ENCODE peak calls at places on chromosome 4, in six cellular contexts. One of them, this sample, is unnamed. For H3K79me2, the result is how much of the 10 kb centered on the place peaks cover.

GRCh38 chr4:76533314-76533713 is 98.3 kb downstream of the SHROOM3 start:
- DNase-seq in HCT116: no peak
- DNase-seq in neural progenitor cell: no peak
- DNase-seq in SK-N-SH: no peak
- DNase-seq in PC-3: no peak
- DNase-seq in GM23338: no peak
- DNase-seq in this sample: no peak

GRCh38 chr4:122890142-122890769 is 32.1 kb downstream of the NUDT6 start:
- DNase-seq in HCT116: no peak
- DNase-seq in neural progenitor cell: no peak
- DNase-seq in SK-N-SH: no peak
- DNase-seq in PC-3: peak
- DNase-seq in GM23338: no peak
- DNase-seq in this sample: no peak

GRCh38 chr4:184448828-184449227 is 25.5 kb downstream of the IRF2 start:
- DNase-seq in HCT116: no peak
- DNase-seq in neural progenitor cell: peak
- DNase-seq in SK-N-SH: no peak
- DNase-seq in PC-3: no peak
- DNase-seq in GM23338: no peak
- DNase-seq in this sample: no peak

GRCh38 chr4:88526221-88526815 is 2.7 kb upstream of the PYURF start:
- DNase-seq in HCT116: no peak
- DNase-seq in neural progenitor cell: no peak
- DNase-seq in SK-N-SH: peak
- DNase-seq in PC-3: peak
- DNase-seq in GM23338: peak
- DNase-seq in this sample: peak

GRCh38 chr4:121272526-121272925 is 108.3 kb downstream of the QRFPR start:
- DNase-seq in HCT116: no peak
- DNase-seq in neural progenitor cell: no peak
- DNase-seq in SK-N-SH: no peak
- DNase-seq in PC-3: peak
- DNase-seq in GM23338: no peak
- DNase-seq in this sample: no peak

GRCh38 chr4:6402566-6403399 is 69.6 kb downstream of the PPP2R2C start:
- DNase-seq in HCT116: no peak
- DNase-seq in neural progenitor cell: peak
- DNase-seq in SK-N-SH: no peak
- DNase-seq in PC-3: no peak
- DNase-seq in GM23338: peak
- DNase-seq in this sample: no peak

GRCh38 chr4:98662619-98663225 is 4.3 kb upstream of the TSPAN5 start:
- DNase-seq in HCT116: no peak
- DNase-seq in neural progenitor cell: peak
- DNase-seq in SK-N-SH: no peak
- DNase-seq in PC-3: peak
- DNase-seq in GM23338: peak
- DNase-seq in this sample: no peak

GRCh38 chr4:113616443-113616842 is 145.1 kb downstream of the CAMK2D start:
- DNase-seq in HCT116: no peak
- DNase-seq in neural progenitor cell: no peak
- DNase-seq in SK-N-SH: no peak
- DNase-seq in PC-3: no peak
- DNase-seq in GM23338: no peak
- DNase-seq in this sample: no peak

GRCh38 chr4:87005690-87006461 is 71.1 kb downstream of the AFF1 start:
- DNase-seq in HCT116: no peak
- DNase-seq in neural progenitor cell: peak
- DNase-seq in SK-N-SH: peak
- DNase-seq in PC-3: peak
- DNase-seq in GM23338: peak
- DNase-seq in this sample: peak

GRCh38 chr4:145909331-145909730 is 29.3 kb downstream of the ZNF827 start:
- DNase-seq in HCT116: no peak
- DNase-seq in neural progenitor cell: peak
- DNase-seq in SK-N-SH: peak
- DNase-seq in PC-3: peak
- DNase-seq in GM23338: peak
- DNase-seq in this sample: peak

GRCh38 chr4:186624951-186625350 is 69.6 kb upstream of the MTNR1A start:
- DNase-seq in HCT116: no peak
- DNase-seq in neural progenitor cell: peak
- DNase-seq in SK-N-SH: no peak
- DNase-seq in PC-3: no peak
- DNase-seq in GM23338: no peak
- DNase-seq in this sample: no peak

GRCh38 chr4:115763051-115763450 is 649.6 kb upstream of the NDST4 start:
- DNase-seq in HCT116: no peak
- DNase-seq in neural progenitor cell: no peak
- DNase-seq in SK-N-SH: no peak
- DNase-seq in PC-3: no peak
- DNase-seq in GM23338: no peak
- DNase-seq in this sample: no peak

GRCh38 chr4:8101213-8101781 is 57.3 kb downstream of the ABLIM2 start:
- DNase-seq in HCT116: no peak
- DNase-seq in neural progenitor cell: no peak
- DNase-seq in SK-N-SH: no peak
- DNase-seq in PC-3: no peak
- DNase-seq in GM23338: no peak
- DNase-seq in this sample: no peak

GRCh38 chr4:73068496-73069337 is 799 bp downstream of the COX18 start:
- DNase-seq in HCT116: no peak
- DNase-seq in neural progenitor cell: peak
- DNase-seq in SK-N-SH: peak
- DNase-seq in PC-3: peak
- DNase-seq in GM23338: peak
- DNase-seq in this sample: peak

GRCh38 chr4:146369446-146369845 is 152.3 kb downstream of the SLC10A7 start:
- DNase-seq in HCT116: no peak
- DNase-seq in neural progenitor cell: no peak
- DNase-seq in SK-N-SH: no peak
- DNase-seq in PC-3: no peak
- DNase-seq in GM23338: no peak
- DNase-seq in this sample: no peak

GRCh38 chr4:159146007-159146330 is 43.1 kb downstream of the RAPGEF2 start:
- DNase-seq in HCT116: no peak
- DNase-seq in neural progenitor cell: no peak
- DNase-seq in SK-N-SH: no peak
- DNase-seq in PC-3: peak
- DNase-seq in GM23338: no peak
- DNase-seq in this sample: no peak

DNA sequence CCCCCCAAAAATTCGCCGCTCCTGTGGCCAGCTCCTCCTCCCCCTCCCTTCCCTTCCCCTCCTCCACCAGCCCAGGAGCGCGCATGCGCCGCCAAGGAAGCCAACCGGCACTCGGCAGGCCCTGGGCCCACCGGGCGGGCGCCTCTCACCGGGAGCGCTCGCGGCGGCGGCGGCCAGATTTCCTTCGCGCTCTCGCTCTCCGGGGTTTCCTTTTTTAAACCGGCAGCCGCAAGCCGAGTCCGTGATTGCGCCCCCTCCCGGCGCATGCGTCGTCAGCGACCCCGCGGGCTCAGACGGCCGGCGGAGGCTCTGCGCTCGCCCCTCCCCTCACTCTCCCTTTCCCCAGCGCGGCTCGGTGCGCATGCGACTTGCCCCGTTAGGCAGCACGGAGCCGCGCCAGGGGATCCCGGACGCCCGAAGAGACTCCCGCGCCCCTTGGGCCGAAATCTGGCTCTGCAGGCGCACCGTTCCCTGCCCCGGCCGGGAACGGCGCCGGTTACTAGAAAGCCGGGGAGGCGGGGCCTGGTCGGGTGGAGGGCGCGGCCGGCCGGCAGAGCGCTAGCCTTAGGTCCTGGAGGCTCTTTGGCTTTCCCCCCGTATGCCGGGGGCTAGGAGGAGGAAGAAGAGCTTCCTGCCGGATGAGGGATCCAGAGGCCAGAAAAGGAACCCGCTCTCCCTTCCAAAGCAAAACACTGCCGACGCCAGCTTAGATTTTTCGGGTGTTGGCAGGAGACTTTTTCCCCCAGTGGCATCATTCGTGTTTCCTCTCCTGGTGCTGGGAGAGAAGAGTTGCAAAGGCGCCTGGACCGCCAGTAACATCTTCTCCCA is at the start of gene CLOCK:
- DNase-seq in HCT116: peak
- DNase-seq in neural progenitor cell: peak
- DNase-seq in SK-N-SH: peak
- DNase-seq in PC-3: peak
- DNase-seq in GM23338: peak
- DNase-seq in this sample: peak
- H2AFZ ChIP-seq in HCT116: no peak
- H2AFZ ChIP-seq in neural progenitor cell: peak
- H2AFZ ChIP-seq in SK-N-SH: peak
- H2AFZ ChIP-seq in PC-3: peak
- H2AFZ ChIP-seq in GM23338: peak
- H2AFZ ChIP-seq in this sample: peak

DNA sequence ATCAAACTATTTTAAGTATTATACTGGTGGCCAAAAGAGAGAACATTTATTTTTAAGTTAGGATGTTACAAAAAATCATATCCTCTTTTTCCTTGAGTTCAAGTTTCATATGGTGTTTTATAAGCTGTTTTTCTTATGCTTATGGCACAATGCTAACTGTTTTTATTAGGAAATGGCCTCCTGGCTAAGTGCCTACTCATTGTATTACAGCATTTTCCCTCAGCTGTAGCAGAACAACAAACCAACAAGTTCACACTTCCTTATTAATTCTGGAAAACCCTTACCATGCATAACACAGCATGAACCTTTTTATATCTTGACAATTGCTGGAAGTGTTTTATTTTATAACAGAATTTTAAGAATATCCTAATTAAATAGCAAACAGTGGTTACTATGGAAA is 165.9 kb downstream of the GASK1B start:
- DNase-seq in HCT116: no peak
- DNase-seq in neural progenitor cell: no peak
- DNase-seq in SK-N-SH: no peak
- DNase-seq in PC-3: no peak
- DNase-seq in GM23338: no peak
- DNase-seq in this sample: no peak
- TF ChIP-seq EZH2phosphoT487 in HCT116: no peak
- TF ChIP-seq EZH2phosphoT487 in neural progenitor cell: no peak
- TF ChIP-seq EZH2phosphoT487 in SK-N-SH: no peak
- TF ChIP-seq EZH2phosphoT487 in PC-3: no peak
- TF ChIP-seq EZH2phosphoT487 in GM23338: no peak
- TF ChIP-seq EZH2phosphoT487 in this sample: no peak

GRCh38 chr4:16077786-16078185 is 6.0 kb downstream of the PROM1 start:
- DNase-seq in HCT116: no peak
- DNase-seq in neural progenitor cell: no peak
- DNase-seq in SK-N-SH: no peak
- DNase-seq in PC-3: no peak
- DNase-seq in GM23338: no peak
- DNase-seq in this sample: no peak
- H3K79me2 ChIP-seq in HCT116: under half
- H3K79me2 ChIP-seq in neural progenitor cell: half or more
- H3K79me2 ChIP-seq in SK-N-SH: under half
- H3K79me2 ChIP-seq in PC-3: under half
- H3K79me2 ChIP-seq in GM23338: half or more
- H3K79me2 ChIP-seq in this sample: under half

GRCh38 chr4:155545456-155545855 is 121.2 kb upstream of the GUCY1A1 start:
- DNase-seq in HCT116: no peak
- DNase-seq in neural progenitor cell: no peak
- DNase-seq in SK-N-SH: no peak
- DNase-seq in PC-3: no peak
- DNase-seq in GM23338: no peak
- DNase-seq in this sample: no peak

GRCh38 chr4:155542415-155542814 is 124.2 kb upstream of the GUCY1A1 start:
- DNase-seq in HCT116: no peak
- DNase-seq in neural progenitor cell: no peak
- DNase-seq in SK-N-SH: no peak
- DNase-seq in PC-3: no peak
- DNase-seq in GM23338: no peak
- DNase-seq in this sample: no peak

GRCh38 chr4:155546451-155546850 is 120.2 kb upstream of the GUCY1A1 start:
- DNase-seq in HCT116: no peak
- DNase-seq in neural progenitor cell: no peak
- DNase-seq in SK-N-SH: no peak
- DNase-seq in PC-3: no peak
- DNase-seq in GM23338: no peak
- DNase-seq in this sample: no peak

GRCh38 chr4:155543126-155543765 is 123.4 kb upstream of the GUCY1A1 start:
- DNase-seq in HCT116: no peak
- DNase-seq in neural progenitor cell: no peak
- DNase-seq in SK-N-SH: no peak
- DNase-seq in PC-3: peak
- DNase-seq in GM23338: no peak
- DNase-seq in this sample: no peak

GRCh38 chr4:155544547-155544946 is 122.1 kb upstream of the GUCY1A1 start:
- DNase-seq in HCT116: no peak
- DNase-seq in neural progenitor cell: no peak
- DNase-seq in SK-N-SH: no peak
- DNase-seq in PC-3: no peak
- DNase-seq in GM23338: no peak
- DNase-seq in this sample: no peak
- H2AFZ ChIP-seq in HCT116: no peak
- H2AFZ ChIP-seq in neural progenitor cell: no peak
- H2AFZ ChIP-seq in SK-N-SH: no peak
- H2AFZ ChIP-seq in PC-3: no peak
- H2AFZ ChIP-seq in GM23338: no peak
- H2AFZ ChIP-seq in this sample: no peak

DNA sequence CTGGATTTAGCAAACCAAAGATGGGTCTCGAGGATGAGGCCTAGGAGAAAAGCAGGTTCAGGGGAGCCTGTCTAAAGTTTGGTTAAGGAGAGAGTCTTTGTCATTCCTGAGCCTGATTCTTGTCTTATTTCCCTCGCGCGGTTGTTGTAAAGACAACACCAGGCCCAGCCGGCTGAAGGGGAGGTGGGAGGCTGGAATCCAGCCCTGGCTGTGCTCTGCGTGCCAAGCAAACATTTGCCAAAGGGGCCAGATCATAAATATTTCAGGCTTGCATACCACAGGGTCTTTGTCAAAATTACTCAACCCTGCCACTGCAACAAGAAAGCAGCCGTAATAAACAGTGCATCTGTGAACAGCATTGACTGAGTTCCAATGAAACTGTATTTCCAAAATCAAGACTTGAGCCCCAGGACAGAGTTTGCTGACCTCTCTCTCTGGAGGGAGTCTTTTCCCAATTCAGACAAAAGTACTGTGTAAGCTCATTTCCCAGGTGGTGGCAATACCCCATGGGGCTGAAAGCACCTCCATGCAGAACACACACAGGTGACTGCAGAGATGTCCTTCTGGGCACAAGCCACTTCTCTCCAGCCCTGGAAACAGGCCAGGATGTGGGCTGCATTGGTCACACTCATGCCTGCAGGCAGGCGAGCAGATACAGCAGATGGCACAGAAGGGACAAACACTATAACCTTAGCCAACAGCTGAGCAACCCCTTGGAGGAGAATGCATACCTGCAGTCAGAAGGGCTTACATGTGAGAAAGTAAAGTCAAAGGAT is 320.3 kb downstream of the STK32B start:
- DNase-seq in HCT116: no peak
- DNase-seq in neural progenitor cell: no peak
- DNase-seq in SK-N-SH: no peak
- DNase-seq in PC-3: peak
- DNase-seq in GM23338: no peak
- DNase-seq in this sample: no peak
- TF ChIP-seq EZH2phosphoT487 in HCT116: no peak
- TF ChIP-seq EZH2phosphoT487 in neural progenitor cell: no peak
- TF ChIP-seq EZH2phosphoT487 in SK-N-SH: no peak
- TF ChIP-seq EZH2phosphoT487 in PC-3: no peak
- TF ChIP-seq EZH2phosphoT487 in GM23338: no peak
- TF ChIP-seq EZH2phosphoT487 in this sample: no peak

GRCh38 chr4:77800077-77800476 is 19.1 kb downstream of the CNOT6L start:
- DNase-seq in HCT116: no peak
- DNase-seq in neural progenitor cell: no peak
- DNase-seq in SK-N-SH: no peak
- DNase-seq in PC-3: no peak
- DNase-seq in GM23338: no peak
- DNase-seq in this sample: no peak
- H3K79me2 ChIP-seq in HCT116: half or more
- H3K79me2 ChIP-seq in neural progenitor cell: under half
- H3K79me2 ChIP-seq in SK-N-SH: half or more
- H3K79me2 ChIP-seq in PC-3: half or more
- H3K79me2 ChIP-seq in GM23338: under half
- H3K79me2 ChIP-seq in this sample: half or more